ENCODE peak calls at places on chromosome 3, in eight cellular contexts. J is cardiac fibroblast, G is astrocyte, N is tibial artery, K is psoas muscle, W is GM12865, Z is K562, A is coronary artery. M is an unnamed sample.

GRCh38 chr3:131714585-131715220 is 211.9 kb upstream of the MRPL3 start:
- DNase-seq in J (no peak), G (no peak), N (no peak), K (no peak), W (peak), Z (no peak), A (no peak), M (no peak)

GRCh38 chr3:186869253-186870235 is 27.0 kb downstream of the ADIPOQ start:
- DNase-seq in J (peak), G (peak), N (no peak), K (no peak), W (no peak), Z (no peak), A (no peak), M (no peak)

GRCh38 chr3:31050296-31050695 is 155.8 kb upstream of the GADL1 start:
- DNase-seq in J (no peak), G (no peak), N (no peak), K (no peak), W (peak), Z (no peak), A (no peak), M (peak)

GRCh38 chr3:197495999-197496745 is 59.6 kb downstream of the BDH1 start:
- DNase-seq in J (no peak), G (no peak), N (no peak), K (no peak), W (no peak), Z (no peak), A (no peak), M (no peak)

GRCh38 chr3:53250881-53251605 is 4.8 kb downstream of the TKT start:
- DNase-seq in J (peak), G (no peak), N (no peak), K (no peak), W (no peak), Z (no peak), A (no peak), M (no peak)

GRCh38 chr3:47910777-47911440 is 105.3 kb downstream of the MAP4 start:
- DNase-seq in J (peak), G (peak), N (no peak), K (peak), W (no peak), Z (peak), A (no peak), M (no peak)

GRCh38 chr3:181921220-181921619 is 209.5 kb downstream of the SOX2 start:
- DNase-seq in J (no peak), G (no peak), N (no peak), K (no peak), W (peak), Z (no peak), A (no peak), M (no peak)

GRCh38 chr3:120678331-120678845 is 3.7 kb downstream of the HGD start:
- DNase-seq in J (peak), G (peak), N (no peak), K (no peak), W (peak), Z (peak), A (no peak), M (no peak)

DNA sequence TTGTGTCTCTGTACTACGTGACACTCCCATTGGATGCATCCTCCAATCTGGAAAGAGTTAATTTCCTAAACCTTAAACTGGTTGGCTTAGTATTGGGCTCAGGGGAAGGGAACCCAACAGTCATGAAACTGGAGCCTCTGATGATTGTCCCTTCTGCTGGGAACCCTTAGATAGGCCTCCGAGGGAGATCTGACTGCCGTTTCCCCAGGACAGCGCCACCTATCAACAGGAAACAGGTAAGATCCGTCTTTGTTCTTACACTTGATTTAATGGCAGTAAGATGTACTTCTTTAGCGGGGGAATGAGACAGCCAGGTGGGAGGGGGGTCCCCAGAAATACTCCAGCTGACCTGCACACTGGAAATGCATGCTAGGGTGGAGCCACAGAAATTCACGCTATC is 1749.6 kb downstream of the SI start:
- DNase-seq in J (no peak), G (no peak), N (no peak), K (no peak), W (no peak), Z (no peak), A (no peak), M (no peak)
- TF ChIP-seq CTCF in J (no peak), G (no peak), N (no peak), K (no peak), W (no peak), Z (no peak), A (no peak), M (no peak)

GRCh38 chr3:46566040-46566631 is at the start of gene LRRC2:
- DNase-seq in J (peak), G (peak), N (no peak), K (peak), W (peak), Z (peak), A (no peak), M (peak)
- TF ChIP-seq CTCF in J (no peak), G (no peak), N (no peak), K (no peak), W (no peak), Z (no peak), A (no peak), M (no peak)

GRCh38 chr3:5974637-5975322 is 787.3 kb downstream of the EDEM1 start:
- DNase-seq in J (no peak), G (no peak), N (no peak), K (no peak), W (no peak), Z (no peak), A (no peak), M (no peak)
- TF ChIP-seq CTCF in J (no peak), G (no peak), N (no peak), K (no peak), W (no peak), Z (no peak), A (no peak), M (no peak)

DNA sequence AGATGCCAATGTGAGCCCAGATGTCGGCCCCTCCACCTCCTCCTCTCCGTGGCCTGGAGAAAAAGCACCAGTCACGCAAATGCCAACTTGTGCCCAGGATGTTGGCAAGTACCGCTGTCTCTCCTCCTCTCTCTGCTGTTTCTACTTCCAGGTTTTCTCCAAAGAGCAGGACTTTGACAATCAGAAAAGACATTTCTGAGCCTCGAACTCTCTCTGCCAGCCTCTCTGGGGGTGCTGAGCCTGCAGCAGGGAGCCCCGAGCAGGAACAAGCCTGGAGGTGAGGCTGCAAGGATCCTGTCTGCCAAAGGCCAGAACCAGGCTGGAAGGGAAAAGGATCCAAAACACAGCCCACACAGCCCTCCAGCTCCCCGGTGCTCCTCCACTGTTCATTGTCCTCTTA is 89.7 kb downstream of the SEC22A start:
- DNase-seq in J (no peak), G (no peak), N (peak), K (no peak), W (no peak), Z (no peak), A (no peak), M (no peak)
- TF ChIP-seq CTCF in J (no peak), G (no peak), N (no peak), K (no peak), W (no peak), Z (no peak), A (no peak), M (no peak)